ENCODE peak calls at places on chromosome 1, in seven cellular contexts. V is CD8-positive, alpha-beta T cell; B is thyroid gland; T is dorsolateral prefrontal cortex; M is heart right ventricle; P is upper lobe of right lung; Y is transverse colon. U is an unnamed sample.
A peak's percentile ranks its signal among the peaks of the same experiment; 100 is the strongest.

GRCh38 chr1:111133863-111134262 is 6.0 kb downstream of the DRAM2 start:
- DNase-seq in V (no peak), T (no peak), B (no peak), M (no peak), Y (no peak), P (no peak), U (no peak)

GRCh38 chr1:67560580-67561285 is 124.3 kb upstream of the GADD45A start:
- DNase-seq in B (no peak), P (no peak), V (no peak), M (no peak), Y (no peak), T (no peak), U (peak; percentile 29)

GRCh38 chr1:193417420-193417819 is 231.0 kb upstream of the B3GALT2 start:
- DNase-seq in V (peak; percentile 24), B (peak; percentile 67), T (no peak), P (peak; percentile 36), Y (no peak), M (no peak), U (peak; percentile 40)

GRCh38 chr1:232981161-232981560 is 30.8 kb downstream of the NTPCR start:
- DNase-seq in B (no peak), P (no peak), M (no peak), T (no peak), Y (no peak), V (no peak), U (no peak)

GRCh38 chr1:180291004-180291403 is 60.9 kb downstream of the LHX4 start:
- DNase-seq in B (no peak), Y (no peak), P (no peak), M (no peak), T (no peak), V (no peak), U (peak; percentile 67)

GRCh38 chr1:63087966-63088365 is 234.4 kb upstream of the FOXD3 start:
- DNase-seq in T (peak; percentile 58), Y (no peak), B (no peak), M (no peak), P (no peak), V (no peak), U (no peak)

GRCh38 chr1:96887501-96887900 is 165.9 kb downstream of the PTBP2 start:
- DNase-seq in B (no peak), P (no peak), V (no peak), T (no peak), M (no peak), Y (no peak), U (no peak)

GRCh38 chr1:92442351-92442750 is 44.4 kb downstream of the GFI1 start:
- DNase-seq in T (peak; percentile 48), P (no peak), M (no peak), B (no peak), V (no peak), Y (no peak), U (no peak)

GRCh38 chr1:15000671-15001070 is 152.9 kb upstream of the TMEM51 start:
- DNase-seq in V (no peak), B (peak; percentile 40), T (no peak), M (no peak), Y (no peak), P (no peak), U (no peak)

GRCh38 chr1:21175324-21175669 is 1.4 kb downstream of the EIF4G3 start:
- DNase-seq in P (peak; percentile 63), V (peak; percentile 35), T (no peak), B (peak; percentile 35), Y (peak; percentile 65), M (no peak), U (peak; percentile 57)

GRCh38 chr1:40704817-40705733 is 13.6 kb downstream of the NFYC start:
- DNase-seq in V (no peak), M (no peak), Y (no peak), B (no peak), P (no peak), T (no peak), U (no peak)

GRCh38 chr1:155126494-155127104 is 1.1 kb upstream of the EFNA1 start:
- DNase-seq in M (peak; percentile 29), B (peak; percentile 90), P (peak; percentile 95), T (peak; percentile 77), Y (peak; percentile 56), V (peak; percentile 41), U (no peak)

GRCh38 chr1:151196292-151196800 is 2.0 kb upstream of the PIP5K1A start:
- DNase-seq in Y (peak; percentile 81), P (no peak), B (peak; percentile 74), V (peak; percentile 53), M (no peak), T (peak; percentile 58), U (peak; percentile 91)

GRCh38 chr1:29249170-29249691 is 12.9 kb downstream of the PTPRU start:
- DNase-seq in T (no peak), B (no peak), Y (no peak), M (no peak), P (no peak), V (no peak), U (no peak)

GRCh38 chr1:197761654-197762053 is 13.6 kb downstream of the DENND1B start:
- DNase-seq in M (no peak), Y (no peak), B (no peak), P (no peak), V (no peak), T (no peak), U (no peak)

GRCh38 chr1:155001438-155001687 is 1.2 kb upstream of the ZBTB7B start:
- DNase-seq in P (no peak), Y (no peak), M (no peak), B (no peak), V (no peak), T (no peak), U (no peak)

GRCh38 chr1:25360596-25361581 is 22.8 kb downstream of the TMEM50A start:
- DNase-seq in P (no peak), Y (no peak), T (no peak), B (no peak), M (no peak), V (no peak), U (peak; percentile 82)

GRCh38 chr1:14421977-14422609 is 176.4 kb upstream of the KAZN start:
- DNase-seq in V (no peak), M (no peak), B (peak; percentile 25), Y (no peak), T (no peak), P (no peak), U (no peak)

GRCh38 chr1:168672278-168672677 is 56.7 kb downstream of the DPT start:
- DNase-seq in V (no peak), B (no peak), M (no peak), T (no peak), P (no peak), Y (no peak), U (no peak)

GRCh38 chr1:108584320-108584968 is 24.5 kb downstream of the EEIG2 start:
- DNase-seq in M (no peak), Y (no peak), V (no peak), T (no peak), P (no peak), B (no peak), U (no peak)

GRCh38 chr1:24387636-24388035 is 25.9 kb downstream of the STPG1 start:
- DNase-seq in V (no peak), Y (no peak), P (no peak), T (no peak), B (no peak), M (no peak), U (no peak)

GRCh38 chr1:30322859-30323257 is 400.5 kb downstream of the MATN1 start:
- DNase-seq in P (no peak), T (no peak), B (no peak), V (no peak), M (no peak), Y (no peak), U (no peak)

GRCh38 chr1:104402178-104402577 is 652.5 kb downstream of the AMY1C start:
- DNase-seq in M (no peak), V (no peak), Y (no peak), B (no peak), P (no peak), T (no peak), U (no peak)

GRCh38 chr1:173560300-173560699 is 42.6 kb downstream of the SLC9C2 start:
- DNase-seq in T (no peak), V (no peak), B (no peak), Y (no peak), P (no peak), M (no peak), U (no peak)

GRCh38 chr1:89836252-89836996 is 15.6 kb downstream of the LRRC8D start:
- DNase-seq in T (no peak), P (no peak), M (no peak), B (no peak), Y (no peak), V (no peak), U (no peak)

GRCh38 chr1:157087030-157087429 is 12.6 kb downstream of the ETV3L start:
- DNase-seq in T (no peak), V (no peak), Y (no peak), P (peak; percentile 7), M (no peak), B (no peak), U (no peak)

GRCh38 chr1:157084720-157085119 is 14.9 kb downstream of the ETV3L start:
- DNase-seq in V (no peak), Y (no peak), T (no peak), M (no peak), P (peak; percentile 12), B (peak; percentile 24), U (no peak)

GRCh38 chr1:157085416-157085815 is 14.2 kb downstream of the ETV3L start:
- DNase-seq in V (no peak), B (no peak), Y (no peak), M (no peak), T (no peak), P (peak; percentile 21), U (peak; percentile 25)

GRCh38 chr1:157088607-157089006 is 11.0 kb downstream of the ETV3L start:
- DNase-seq in P (no peak), B (no peak), T (no peak), Y (no peak), V (no peak), M (no peak), U (no peak)

DNA sequence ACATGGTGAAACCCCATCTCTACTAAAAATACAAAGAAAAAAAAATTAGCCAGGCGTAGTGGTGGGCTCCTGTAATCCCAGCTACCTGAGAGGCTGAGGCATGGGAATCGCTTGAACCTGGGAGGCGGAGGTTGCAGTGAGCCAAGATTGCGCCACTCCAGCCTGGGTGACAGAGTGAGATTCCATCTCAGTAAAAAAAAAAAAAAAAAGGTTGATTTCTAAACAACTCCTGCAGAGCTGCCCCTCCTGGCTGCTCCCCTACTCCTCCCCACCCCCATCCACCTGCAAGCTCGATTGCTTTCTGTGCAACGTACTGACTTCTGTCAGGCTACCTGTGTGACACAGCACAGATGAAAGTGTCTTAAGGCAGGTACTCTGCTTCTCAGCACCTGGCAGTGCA is 13.3 kb downstream of the ETV3L start:
- DNase-seq in M (no peak), V (no peak), P (peak; percentile 31), B (no peak), T (no peak), Y (no peak), U (no peak)
- H3K4me3 ChIP-seq in M (no peak overlapping the region), V (no peak overlapping the region), P (no peak overlapping the region), B (no peak overlapping the region), T (no peak overlapping the region), Y (no peak overlapping the region), U (no peak overlapping the region)

GRCh38 chr1:242189591-242189990 is 190.7 kb upstream of the MAP1LC3C start:
- DNase-seq in Y (no peak), M (no peak), T (no peak), B (no peak), P (no peak), V (no peak), U (no peak)
- TF ChIP-seq CTCF in Y (no peak), M (no peak), T (no peak), B (no peak), P (no peak), V (no peak), U (peak; percentile 5)

GRCh38 chr1:226734611-226735153 is 4.4 kb downstream of the ITPKB start:
- DNase-seq in B (no peak), V (no peak), Y (no peak), T (no peak), P (no peak), M (no peak), U (no peak)
- H3K4me3 ChIP-seq in B (no peak overlapping the region), V (peak overlapping the region; percentile 99), Y (peak overlapping the region; percentile 89), T (peak overlapping the region; percentile 94), P (peak overlapping the region; percentile 96), M (peak overlapping the region; percentile 8), U (no peak overlapping the region)

GRCh38 chr1:43976045-43976444 is 1.3 kb downstream of the ATP6V0B start:
- DNase-seq in P (no peak), T (no peak), V (no peak), M (no peak), B (no peak), Y (no peak), U (no peak)
- TF ChIP-seq CTCF in P (no peak), T (no peak), V (no peak), M (no peak), B (no peak), Y (no peak), U (no peak)